ENCODE peak calls at places on chromosomes 13 and 19, in four cellular contexts. N, J, T and S are unnamed samples.

GRCh38 chr19:43310221-43310620 is 40.9 kb upstream of the PSG9 start:
- DNase-seq in N (no peak), T (no peak), J (no peak), S (no peak)

GRCh38 chr13:111644750-111645149 is 324.3 kb downstream of the TEX29 start:
- DNase-seq in J (no peak), N (no peak), T (no peak), S (no peak)

GRCh38 chr19:8075158-8076086 is 22.9 kb downstream of the CCL25 start:
- DNase-seq in J (no peak), T (no peak), N (no peak), S (no peak)

GRCh38 chr19:4140237-4140711 is 13.2 kb upstream of the CREB3L3 start:
- DNase-seq in N (peak), T (no peak), J (peak), S (no peak)

GRCh38 chr13:109166807-109167206 is 537.4 kb downstream of the MYO16 start:
- DNase-seq in N (no peak), J (no peak), T (no peak), S (no peak)

GRCh38 chr19:6417713-6418561 is 6.7 kb downstream of the KHSRP start:
- DNase-seq in N (peak), J (peak), T (no peak), S (no peak)

GRCh38 chr19:22502766-22503165 is 80.6 kb upstream of the ZNF98 start:
- DNase-seq in T (no peak), N (no peak), J (no peak), S (no peak)

GRCh38 chr13:19605161-19605955 is 28.1 kb upstream of the MPHOSPH8 start:
- DNase-seq in N (no peak), T (no peak), J (no peak), S (no peak)

GRCh38 chr19:40416918-40417713 is 3.9 kb upstream of the PRX start:
- DNase-seq in J (peak), N (no peak), T (no peak), S (peak)

GRCh38 chr13:53206455-53206854 is 177.8 kb downstream of the OLFM4 start:
- DNase-seq in N (no peak), J (no peak), T (no peak), S (no peak)
- TF ChIP-seq CTCF in N (no peak), J (no peak), T (peak), S (no peak)

GRCh38 chr19:1112254-1113208 is 8.7 kb downstream of the GPX4 start:
- DNase-seq in N (no peak), J (peak), T (no peak), S (no peak)
- TF ChIP-seq POLR2A in N (no peak), J (no peak), T (no peak), S (no peak)

GRCh38 chr13:99354371-99354951 is 47.3 kb upstream of the GPR183 start:
- DNase-seq in N (peak), T (no peak), J (no peak), S (no peak)
- H3K27ac ChIP-seq in N (no peak), T (peak), J (no peak), S (no peak)

GRCh38 chr19:46928951-46929350 is 68.2 kb downstream of the ARHGAP35 start:
- DNase-seq in N (no peak), J (no peak), T (no peak), S (no peak)
- TF ChIP-seq CTCF in N (no peak), J (no peak), T (no peak), S (no peak)

GRCh38 chr13:44165895-44166496 is 207.6 kb upstream of the SERP2 start:
- DNase-seq in N (no peak), J (no peak), T (no peak), S (no peak)
- TF ChIP-seq POLR2A in N (no peak), J (no peak), T (no peak), S (no peak)

DNA sequence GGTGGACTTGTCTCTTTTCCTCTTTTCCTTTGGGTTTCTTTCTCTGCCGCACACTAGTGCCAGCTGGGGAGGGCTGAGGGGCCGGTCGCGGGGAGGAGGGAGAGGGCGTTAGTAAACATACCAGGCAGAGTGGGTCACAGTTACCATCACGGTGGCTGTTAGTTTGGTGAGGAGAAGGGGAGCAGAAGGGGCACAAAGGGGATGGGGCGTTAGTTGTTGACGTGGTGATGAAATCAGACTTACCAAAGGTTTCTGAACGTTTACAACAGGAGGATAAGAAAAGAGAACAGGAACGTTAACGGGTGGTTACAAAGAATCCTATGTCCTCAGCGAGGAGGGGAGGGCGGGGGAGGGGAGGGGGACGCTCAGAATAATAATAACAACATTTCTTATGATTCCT is 77.9 kb downstream of the PTPRS start:
- DNase-seq in J (no peak), N (no peak), T (no peak), S (no peak)
- H3K27ac ChIP-seq in J (no peak), N (no peak), T (peak), S (no peak)